ENCODE peak calls at places on chromosome 15, in four cellular contexts. G is mammary epithelial cell, D is A549, L is GM23338. J is an unnamed sample.

GRCh38 chr15:55282284-55282833 is 7.3 kb downstream of the RAB27A start:
- DNase-seq in D (no peak), L (no peak), G (peak; percentile 76), J (no peak)

GRCh38 chr15:83206971-83207621 is 527 bp downstream of the HDGFL3 start:
- DNase-seq in D (peak; percentile 58), G (peak; percentile 44), L (peak; percentile 68), J (no peak)

GRCh38 chr15:65044724-65045481 is at the start of gene SLC51B:
- DNase-seq in G (no peak), L (no peak), D (no peak), J (peak; percentile 99)

GRCh38 chr15:68210821-68211655 is 5.9 kb upstream of the CALML4 start:
- DNase-seq in G (no peak), D (peak; percentile 72), L (peak; percentile 90), J (peak; percentile 52)

GRCh38 chr15:83904107-83904720 is 250.3 kb downstream of the ADAMTSL3 start:
- DNase-seq in D (no peak), G (no peak), L (no peak), J (peak; percentile 1)

GRCh38 chr15:31480356-31481058 is 153.9 kb downstream of the KLF13 start:
- DNase-seq in D (no peak), L (no peak), G (no peak), J (no peak)

GRCh38 chr15:63473007-63473748 is 31.2 kb upstream of the USP3 start:
- DNase-seq in G (no peak), L (no peak), D (no peak), J (no peak)

GRCh38 chr15:58038426-58039106 is 26.9 kb downstream of the ALDH1A2 start:
- DNase-seq in D (no peak), G (peak; percentile 84), L (no peak), J (peak; percentile 56)

GRCh38 chr15:55758580-55758986 is 15.6 kb upstream of the PRTG start:
- DNase-seq in L (peak; percentile 8), G (no peak), D (no peak), J (no peak)

GRCh38 chr15:37900286-37901221 is 33.9 kb upstream of the TMCO5A start:
- DNase-seq in L (no peak), G (peak; percentile 31), D (peak; percentile 1), J (no peak)

GRCh38 chr15:29448320-29448719 is 178.7 kb upstream of the NSMCE3 start:
- DNase-seq in L (no peak), G (no peak), D (no peak), J (no peak)

GRCh38 chr15:31586841-31587240 is 260.2 kb downstream of the KLF13 start:
- DNase-seq in L (no peak), D (no peak), G (peak; percentile 2), J (no peak)

GRCh38 chr15:49492834-49493233 is 69.8 kb downstream of the FGF7 start:
- DNase-seq in D (no peak), L (no peak), G (peak; percentile 90), J (no peak)

GRCh38 chr15:71581406-71581930 is 228.9 kb upstream of the NR2E3 start:
- DNase-seq in G (no peak), L (no peak), D (no peak), J (no peak)

GRCh38 chr15:71397377-71397776 is 282.1 kb downstream of the THSD4 start:
- DNase-seq in G (no peak), D (no peak), L (no peak), J (peak; percentile 33)

GRCh38 chr15:62900071-62900812 is 142.3 kb upstream of the TPM1 start:
- DNase-seq in L (no peak), D (peak; percentile 36), G (peak; percentile 88), J (peak; percentile 23)

GRCh38 chr15:27059610-27060202 is 88.7 kb downstream of the GABRG3 start:
- DNase-seq in D (peak; percentile 84), G (no peak), L (peak; percentile 90), J (peak; percentile 61)

GRCh38 chr15:78065284-78065872 is 12.1 kb downstream of the TBC1D2B start:
- DNase-seq in D (no peak), G (peak; percentile 96), L (no peak), J (no peak)

GRCh38 chr15:48462688-48463087 is 131.5 kb downstream of the DUT start:
- DNase-seq in D (no peak), G (no peak), L (no peak), J (no peak)

GRCh38 chr15:70127797-70128756 is 30.4 kb upstream of the TLE3 start:
- DNase-seq in L (no peak), G (peak; percentile 20), D (no peak), J (peak; percentile 72)

GRCh38 chr15:49094923-49095322 is 48.7 kb upstream of the SECISBP2L start:
- DNase-seq in L (no peak), G (no peak), D (no peak), J (no peak)

GRCh38 chr15:51212909-51213308 is 118.2 kb upstream of the TNFAIP8L3 start:
- DNase-seq in D (no peak), L (no peak), G (no peak), J (no peak)

GRCh38 chr15:60392986-60393811 is 4.6 kb downstream of the ANXA2 start:
- DNase-seq in L (no peak), D (peak; percentile 89), G (peak; percentile 100), J (peak; percentile 98)

GRCh38 chr15:46126581-46126980 is 491.8 kb downstream of the SQOR start:
- DNase-seq in L (no peak), D (no peak), G (peak; percentile 1), J (no peak)

GRCh38 chr15:41607033-41607432 is 48.0 kb downstream of the TYRO3 start:
- DNase-seq in D (no peak), L (no peak), G (peak; percentile 63), J (no peak)

GRCh38 chr15:63188937-63189871 is at the start of gene RAB8B:
- DNase-seq in L (peak; percentile 99), G (peak; percentile 94), D (peak; percentile 87), J (peak; percentile 97)

GRCh38 chr15:72117448-72117697 is 577 bp downstream of the MYO9A start:
- DNase-seq in D (peak; percentile 87), L (peak; percentile 88), G (peak; percentile 84), J (peak; percentile 49)

GRCh38 chr15:60751985-60752952 is 273.3 kb upstream of the ICE2 start:
- DNase-seq in G (no peak), D (no peak), L (no peak), J (peak; percentile 13)

GRCh38 chr15:22839046-22839705 is 710 bp downstream of the NIPA2 start:
- DNase-seq in L (no peak), D (peak; percentile 22), G (no peak), J (peak; percentile 23)

GRCh38 chr15:68364028-68364659 is 67.8 kb downstream of the ITGA11 start:
- DNase-seq in G (no peak), D (no peak), L (no peak), J (no peak)

GRCh38 chr15:27089676-27090075 is 118.7 kb downstream of the GABRG3 start:
- DNase-seq in D (no peak), L (no peak), G (no peak), J (no peak)

GRCh38 chr15:77620297-77620696 is 12.4 kb downstream of the LINGO1 start:
- DNase-seq in D (no peak), G (no peak), L (no peak), J (no peak)

GRCh38 chr15:50135123-50135541 is 16.1 kb upstream of the ATP8B4 start:
- DNase-seq in D (peak; percentile 51), G (no peak), L (no peak), J (no peak)

GRCh38 chr15:39886418-39886817 is 33.6 kb downstream of the GPR176 start:
- DNase-seq in D (no peak), L (no peak), G (no peak), J (no peak)
- H3K4me1 ChIP-seq in D (no peaks in the 10 kb centered on the region), L (peaks cover 78% of the 10 kb centered on the region), G (peaks cover 42% of the 10 kb centered on the region), J (no peaks in the 10 kb centered on the region)

GRCh38 chr15:85750319-85750806 is 44.4 kb downstream of the KLHL25 start:
- DNase-seq in D (no peak), G (no peak), L (peak; percentile 28), J (no peak)
- H3K27ac ChIP-seq in D (no peak overlapping the region), G (no peak overlapping the region), L (peak overlapping the region; percentile 80), J (no peak overlapping the region)

DNA sequence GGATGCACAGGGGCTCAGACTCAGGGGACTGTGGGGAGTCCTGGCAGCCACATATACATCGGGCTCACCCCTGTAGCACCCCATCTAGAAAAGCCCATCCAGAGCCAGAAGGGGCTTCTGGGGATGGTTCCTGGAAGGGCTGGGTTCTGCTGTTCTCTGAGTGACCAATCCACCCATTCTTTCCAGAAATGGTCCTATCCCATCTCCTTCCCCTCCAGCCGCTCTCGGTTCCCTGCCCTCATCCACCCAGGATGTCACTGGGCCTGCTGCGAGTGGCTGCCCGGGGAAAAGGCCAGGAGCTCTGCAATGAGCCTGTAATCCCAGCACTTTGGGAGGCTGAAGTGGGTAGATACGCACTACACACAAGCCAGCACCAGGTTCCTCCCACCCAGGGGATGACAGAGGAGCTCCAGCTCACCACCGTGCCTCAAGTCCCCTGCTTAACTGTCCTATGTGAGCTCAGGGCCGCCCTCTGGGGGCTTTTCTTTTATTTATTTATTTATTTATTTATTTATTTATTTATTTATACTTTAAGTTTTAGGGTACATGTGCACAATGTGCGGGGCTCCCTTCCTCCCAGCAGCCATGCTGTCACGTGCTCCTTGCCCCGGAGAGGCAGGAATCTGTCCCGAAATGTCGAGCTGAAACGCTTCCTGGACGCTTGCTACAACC is 13.6 kb upstream of the CSK start:
- DNase-seq in G (no peak), D (no peak), L (peak; percentile 42), J (no peak)
- H3K4me3 ChIP-seq in G (no peak overlapping the region), D (peak overlapping the region; percentile 26), L (peak overlapping the region; percentile 34), J (no peak overlapping the region)

DNA sequence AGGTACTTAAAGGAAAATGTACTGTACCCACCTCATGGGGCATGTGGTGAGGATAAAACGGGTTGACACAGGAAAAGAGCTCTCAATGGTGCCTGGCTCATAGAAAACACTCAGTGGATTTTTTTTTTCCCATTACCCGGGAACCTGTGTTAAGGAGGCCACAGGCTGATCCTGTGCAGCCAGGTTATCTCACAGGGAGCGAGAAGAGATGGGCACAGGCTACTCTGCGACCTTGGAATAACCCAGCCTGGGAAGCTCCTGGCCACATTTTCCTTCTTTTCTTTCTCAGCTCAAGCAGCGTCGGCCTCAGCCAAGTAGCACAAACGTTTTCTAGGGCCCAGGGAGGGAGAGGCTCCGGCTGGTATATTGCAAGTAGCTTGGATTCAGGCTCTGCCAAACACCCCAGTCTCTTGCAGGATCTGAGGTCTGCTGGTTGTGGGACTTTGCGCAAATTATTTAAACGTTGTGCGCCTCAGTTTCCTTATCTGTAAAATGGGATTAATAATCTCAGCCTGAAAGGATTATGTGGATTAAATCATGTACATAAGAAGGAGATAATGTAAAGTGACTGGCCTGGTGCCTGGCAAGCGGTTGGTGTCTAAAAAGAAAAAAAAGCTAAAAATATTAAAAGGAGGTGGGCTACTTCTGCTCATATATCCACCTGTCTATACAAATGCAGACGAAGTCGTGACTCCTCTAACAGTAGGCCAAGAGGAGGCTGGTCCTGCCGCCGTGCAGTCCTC is 2.1 kb downstream of the FURIN start:
- DNase-seq in L (peak; percentile 49), D (no peak), G (no peak), J (no peak)
- H3K4me1 ChIP-seq in L (peaks cover 55% of the 10 kb centered on the region), D (peaks cover 69% of the 10 kb centered on the region), G (peaks cover 51% of the 10 kb centered on the region), J (peaks cover 17% of the 10 kb centered on the region)

GRCh38 chr15:93076875-93077274 is 12.1 kb downstream of the RGMA start:
- DNase-seq in D (no peak), G (no peak), L (no peak), J (no peak)
- H3K27ac ChIP-seq in D (no peak overlapping the region), G (no peak overlapping the region), L (no peak overlapping the region), J (no peak overlapping the region)

J was measured in small intestine.